ENCODE peak calls at places on chromosomes 2 and 18, in ten cellular contexts. One of them, this sample, is unnamed.

GRCh38 chr2:38551746-38552145 is 51.0 kb downstream of the HNRNPLL start:
- DNase-seq in tibial artery: no peak
- DNase-seq in dorsolateral prefrontal cortex: no peak
- DNase-seq in MM.1S: no peak
- DNase-seq in GM12864: no peak
- DNase-seq in fibroblast of lung: no peak
- DNase-seq in heart right ventricle: no peak
- DNase-seq in hepatocyte: no peak
- DNase-seq in AG10803: no peak
- DNase-seq in cardiac fibroblast: no peak
- DNase-seq in this sample: no peak

GRCh38 chr2:73582364-73582763 is 59.9 kb downstream of the NAT8 start:
- DNase-seq in GM12864: no peak
- DNase-seq in MM.1S: no peak
- DNase-seq in tibial artery: no peak
- DNase-seq in heart right ventricle: no peak
- DNase-seq in fibroblast of lung: no peak
- DNase-seq in hepatocyte: no peak
- DNase-seq in dorsolateral prefrontal cortex: no peak
- DNase-seq in cardiac fibroblast: no peak
- DNase-seq in AG10803: no peak
- DNase-seq in this sample: no peak

GRCh38 chr2:202069189-202070050 is 3.6 kb upstream of the KIAA2012 start:
- DNase-seq in dorsolateral prefrontal cortex: no peak
- DNase-seq in fibroblast of lung: no peak
- DNase-seq in hepatocyte: peak; percentile 85
- DNase-seq in GM12864: no peak
- DNase-seq in cardiac fibroblast: no peak
- DNase-seq in heart right ventricle: no peak
- DNase-seq in tibial artery: no peak
- DNase-seq in AG10803: peak; percentile 8
- DNase-seq in MM.1S: no peak
- DNase-seq in this sample: no peak

GRCh38 chr18:13999266-13999665 is 83.9 kb upstream of the MC2R start:
- DNase-seq in cardiac fibroblast: no peak
- DNase-seq in AG10803: no peak
- DNase-seq in tibial artery: no peak
- DNase-seq in heart right ventricle: no peak
- DNase-seq in GM12864: no peak
- DNase-seq in MM.1S: no peak
- DNase-seq in hepatocyte: no peak
- DNase-seq in dorsolateral prefrontal cortex: no peak
- DNase-seq in fibroblast of lung: no peak
- DNase-seq in this sample: no peak

GRCh38 chr2:6958616-6959235 is 41.5 kb downstream of the RNF144A start:
- DNase-seq in MM.1S: no peak
- DNase-seq in fibroblast of lung: no peak
- DNase-seq in dorsolateral prefrontal cortex: no peak
- DNase-seq in heart right ventricle: peak; percentile 40
- DNase-seq in GM12864: no peak
- DNase-seq in AG10803: no peak
- DNase-seq in hepatocyte: no peak
- DNase-seq in cardiac fibroblast: no peak
- DNase-seq in tibial artery: no peak
- DNase-seq in this sample: no peak

GRCh38 chr2:6975988-6976387 is 58.8 kb downstream of the RNF144A start:
- DNase-seq in MM.1S: no peak
- DNase-seq in GM12864: no peak
- DNase-seq in heart right ventricle: no peak
- DNase-seq in dorsolateral prefrontal cortex: no peak
- DNase-seq in AG10803: no peak
- DNase-seq in hepatocyte: no peak
- DNase-seq in cardiac fibroblast: no peak
- DNase-seq in fibroblast of lung: peak; percentile 59
- DNase-seq in tibial artery: no peak
- DNase-seq in this sample: no peak

GRCh38 chr2:230054079-230054478 is 14.6 kb downstream of the SLC16A14 start:
- DNase-seq in MM.1S: no peak
- DNase-seq in dorsolateral prefrontal cortex: no peak
- DNase-seq in AG10803: peak; percentile 26
- DNase-seq in fibroblast of lung: peak; percentile 88
- DNase-seq in heart right ventricle: no peak
- DNase-seq in tibial artery: no peak
- DNase-seq in GM12864: no peak
- DNase-seq in cardiac fibroblast: peak; percentile 38
- DNase-seq in hepatocyte: no peak
- DNase-seq in this sample: no peak

GRCh38 chr18:64403784-64404498 is 255.1 kb upstream of the LINC00305 start:
- DNase-seq in tibial artery: no peak
- DNase-seq in hepatocyte: no peak
- DNase-seq in heart right ventricle: no peak
- DNase-seq in GM12864: no peak
- DNase-seq in fibroblast of lung: no peak
- DNase-seq in dorsolateral prefrontal cortex: no peak
- DNase-seq in cardiac fibroblast: no peak
- DNase-seq in AG10803: no peak
- DNase-seq in MM.1S: peak; percentile 62
- DNase-seq in this sample: no peak

GRCh38 chr2:212549463-212549862 is 10.9 kb upstream of the ERBB4 start:
- DNase-seq in MM.1S: no peak
- DNase-seq in hepatocyte: no peak
- DNase-seq in heart right ventricle: no peak
- DNase-seq in dorsolateral prefrontal cortex: no peak
- DNase-seq in GM12864: no peak
- DNase-seq in cardiac fibroblast: no peak
- DNase-seq in fibroblast of lung: no peak
- DNase-seq in tibial artery: no peak
- DNase-seq in AG10803: no peak
- DNase-seq in this sample: no peak

GRCh38 chr2:204353823-204354222 is 191.5 kb upstream of the PARD3B start:
- DNase-seq in MM.1S: no peak
- DNase-seq in cardiac fibroblast: peak; percentile 17
- DNase-seq in dorsolateral prefrontal cortex: no peak
- DNase-seq in fibroblast of lung: peak; percentile 50
- DNase-seq in hepatocyte: no peak
- DNase-seq in tibial artery: no peak
- DNase-seq in AG10803: peak; percentile 86
- DNase-seq in heart right ventricle: no peak
- DNase-seq in GM12864: no peak
- DNase-seq in this sample: no peak

GRCh38 chr2:179238027-179238426 is 26.6 kb downstream of the SESTD1 start:
- DNase-seq in cardiac fibroblast: no peak
- DNase-seq in heart right ventricle: no peak
- DNase-seq in fibroblast of lung: no peak
- DNase-seq in tibial artery: no peak
- DNase-seq in hepatocyte: no peak
- DNase-seq in AG10803: no peak
- DNase-seq in MM.1S: no peak
- DNase-seq in dorsolateral prefrontal cortex: no peak
- DNase-seq in GM12864: no peak
- DNase-seq in this sample: no peak

GRCh38 chr2:179239194-179239593 is 25.4 kb downstream of the SESTD1 start:
- DNase-seq in tibial artery: no peak
- DNase-seq in fibroblast of lung: peak; percentile 54
- DNase-seq in hepatocyte: peak; percentile 30
- DNase-seq in GM12864: no peak
- DNase-seq in heart right ventricle: no peak
- DNase-seq in cardiac fibroblast: no peak
- DNase-seq in dorsolateral prefrontal cortex: no peak
- DNase-seq in AG10803: no peak
- DNase-seq in MM.1S: peak; percentile 62
- DNase-seq in this sample: no peak

GRCh38 chr2:179243046-179243445 is 21.6 kb downstream of the SESTD1 start:
- DNase-seq in GM12864: no peak
- DNase-seq in fibroblast of lung: no peak
- DNase-seq in MM.1S: no peak
- DNase-seq in dorsolateral prefrontal cortex: no peak
- DNase-seq in cardiac fibroblast: no peak
- DNase-seq in heart right ventricle: no peak
- DNase-seq in AG10803: no peak
- DNase-seq in tibial artery: no peak
- DNase-seq in hepatocyte: no peak
- DNase-seq in this sample: no peak

GRCh38 chr2:179239838-179240237 is 24.8 kb downstream of the SESTD1 start:
- DNase-seq in MM.1S: no peak
- DNase-seq in cardiac fibroblast: no peak
- DNase-seq in tibial artery: no peak
- DNase-seq in GM12864: no peak
- DNase-seq in hepatocyte: no peak
- DNase-seq in dorsolateral prefrontal cortex: no peak
- DNase-seq in heart right ventricle: no peak
- DNase-seq in AG10803: no peak
- DNase-seq in fibroblast of lung: no peak
- DNase-seq in this sample: no peak

GRCh38 chr2:179240481-179241451 is 23.9 kb downstream of the SESTD1 start:
- DNase-seq in fibroblast of lung: no peak
- DNase-seq in hepatocyte: no peak
- DNase-seq in cardiac fibroblast: no peak
- DNase-seq in MM.1S: no peak
- DNase-seq in tibial artery: no peak
- DNase-seq in dorsolateral prefrontal cortex: no peak
- DNase-seq in AG10803: no peak
- DNase-seq in GM12864: no peak
- DNase-seq in heart right ventricle: no peak
- DNase-seq in this sample: no peak
- TF ChIP-seq CTCF in fibroblast of lung: no peak
- TF ChIP-seq CTCF in hepatocyte: peak; percentile 18
- TF ChIP-seq CTCF in cardiac fibroblast: peak; percentile 14
- TF ChIP-seq CTCF in MM.1S: no peak
- TF ChIP-seq CTCF in tibial artery: no peak
- TF ChIP-seq CTCF in dorsolateral prefrontal cortex: no peak
- TF ChIP-seq CTCF in AG10803: no peak
- TF ChIP-seq CTCF in GM12864: peak; percentile 10
- TF ChIP-seq CTCF in heart right ventricle: no peak
- TF ChIP-seq CTCF in this sample: peak; percentile 20

DNA sequence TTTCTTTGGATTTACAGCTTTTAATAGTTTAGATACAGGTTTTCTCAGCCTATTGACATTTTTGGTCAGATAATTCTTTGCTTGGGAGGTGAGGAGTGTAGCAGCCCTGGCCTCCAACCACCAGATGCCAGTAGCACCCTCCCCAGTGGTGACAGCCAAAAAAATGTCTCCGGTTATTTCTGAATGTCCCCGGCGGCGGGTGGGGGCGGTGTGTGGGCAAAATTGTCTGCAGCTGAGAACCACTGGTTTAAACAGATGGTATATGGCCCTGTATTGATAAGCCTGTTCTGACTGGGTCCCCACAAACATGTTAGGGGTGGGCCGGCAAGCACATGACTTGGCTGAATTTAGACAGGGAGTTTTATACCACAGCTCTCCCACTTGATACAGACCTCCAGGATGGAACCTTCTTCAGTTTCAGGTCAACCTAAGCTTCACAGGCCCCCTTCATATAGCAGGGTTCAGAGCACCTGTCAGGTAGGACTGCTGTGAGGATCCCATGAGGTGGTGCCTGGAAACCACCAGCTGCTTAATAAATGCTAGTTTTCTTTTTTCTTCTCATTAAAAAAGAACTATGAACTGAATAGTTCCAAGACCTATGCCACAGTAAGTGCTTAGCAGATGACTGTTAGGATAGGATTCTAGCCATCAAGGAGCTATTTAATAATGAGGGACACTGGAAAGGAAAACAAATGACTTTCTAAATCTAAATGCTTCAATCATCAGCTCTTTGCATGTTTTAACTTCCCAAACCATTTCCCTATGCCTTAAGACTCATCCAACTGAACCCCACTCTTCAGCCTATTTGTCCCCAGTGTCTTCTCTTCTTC is 18.1 kb downstream of the LPIN2 start:
- DNase-seq in GM12864: no peak
- DNase-seq in AG10803: peak; percentile 39
- DNase-seq in tibial artery: no peak
- DNase-seq in hepatocyte: no peak
- DNase-seq in cardiac fibroblast: no peak
- DNase-seq in dorsolateral prefrontal cortex: no peak
- DNase-seq in heart right ventricle: no peak
- DNase-seq in fibroblast of lung: no peak
- DNase-seq in MM.1S: peak; percentile 69
- DNase-seq in this sample: peak; percentile 73
- TF ChIP-seq CTCF in GM12864: peak; percentile 70
- TF ChIP-seq CTCF in AG10803: peak; percentile 11
- TF ChIP-seq CTCF in tibial artery: peak; percentile 28
- TF ChIP-seq CTCF in hepatocyte: peak; percentile 18
- TF ChIP-seq CTCF in cardiac fibroblast: peak; percentile 21
- TF ChIP-seq CTCF in dorsolateral prefrontal cortex: peak; percentile 22
- TF ChIP-seq CTCF in heart right ventricle: peak; percentile 36
- TF ChIP-seq CTCF in fibroblast of lung: no peak
- TF ChIP-seq CTCF in MM.1S: peak; percentile 81
- TF ChIP-seq CTCF in this sample: peak; percentile 60

GRCh38 chr18:49728542-49728941 is 84.8 kb downstream of the ACAA2 start:
- DNase-seq in tibial artery: no peak
- DNase-seq in MM.1S: no peak
- DNase-seq in GM12864: no peak
- DNase-seq in dorsolateral prefrontal cortex: no peak
- DNase-seq in fibroblast of lung: peak; percentile 20
- DNase-seq in cardiac fibroblast: peak; percentile 56
- DNase-seq in AG10803: no peak
- DNase-seq in hepatocyte: peak; percentile 39
- DNase-seq in heart right ventricle: peak; percentile 16
- DNase-seq in this sample: peak; percentile 83
- TF ChIP-seq CTCF in tibial artery: no peak
- TF ChIP-seq CTCF in MM.1S: peak; percentile 65
- TF ChIP-seq CTCF in GM12864: peak; percentile 87
- TF ChIP-seq CTCF in dorsolateral prefrontal cortex: peak; percentile 35
- TF ChIP-seq CTCF in fibroblast of lung: peak; percentile 37
- TF ChIP-seq CTCF in cardiac fibroblast: peak; percentile 92
- TF ChIP-seq CTCF in AG10803: peak; percentile 45
- TF ChIP-seq CTCF in hepatocyte: peak; percentile 31
- TF ChIP-seq CTCF in heart right ventricle: peak; percentile 58
- TF ChIP-seq CTCF in this sample: peak; percentile 84

DNA sequence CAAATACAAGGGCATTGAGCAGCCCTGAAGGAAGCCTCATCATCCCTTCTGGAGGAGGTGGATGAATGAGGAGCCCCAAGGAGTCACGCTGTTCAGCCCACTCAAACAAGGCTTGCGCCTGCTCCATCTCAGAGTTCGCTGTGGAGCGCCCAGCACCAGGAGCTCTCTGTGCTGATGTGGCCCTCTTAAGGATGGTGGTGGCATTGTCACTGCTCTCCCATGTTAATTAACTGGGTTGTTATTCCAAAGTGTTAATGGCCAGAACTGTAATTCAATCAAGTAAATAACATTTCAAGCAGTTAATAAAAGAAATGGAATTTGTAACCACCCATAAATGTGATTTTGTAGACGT is 726.0 kb upstream of the RAB6C start:
- DNase-seq in MM.1S: no peak
- DNase-seq in AG10803: no peak
- DNase-seq in cardiac fibroblast: peak; percentile 19
- DNase-seq in heart right ventricle: no peak
- DNase-seq in dorsolateral prefrontal cortex: no peak
- DNase-seq in GM12864: no peak
- DNase-seq in hepatocyte: peak; percentile 45
- DNase-seq in fibroblast of lung: no peak
- DNase-seq in tibial artery: no peak
- DNase-seq in this sample: peak; percentile 38
- TF ChIP-seq CTCF in MM.1S: no peak
- TF ChIP-seq CTCF in AG10803: peak; percentile 25
- TF ChIP-seq CTCF in cardiac fibroblast: no peak
- TF ChIP-seq CTCF in heart right ventricle: peak; percentile 32
- TF ChIP-seq CTCF in dorsolateral prefrontal cortex: peak; percentile 28
- TF ChIP-seq CTCF in GM12864: peak; percentile 33
- TF ChIP-seq CTCF in hepatocyte: peak; percentile 37
- TF ChIP-seq CTCF in fibroblast of lung: no peak
- TF ChIP-seq CTCF in tibial artery: no peak
- TF ChIP-seq CTCF in this sample: peak; percentile 52

This sample was measured in A673.